ENCODE peak calls at places on chromosomes 12 and 14, in six cellular contexts. One of them, this sample, is unnamed.

GRCh38 chr12:131383741-131384543 is 326.9 kb upstream of the SFSWAP start:
- DNase-seq in COR-L47: no peak
- DNase-seq in NT2/D1: no peak
- DNase-seq in occipital lobe: no peak
- DNase-seq in HepG2: no peak
- DNase-seq in glutamatergic neuron: no peak
- DNase-seq in this sample: no peak

GRCh38 chr14:67429651-67430205 is 17.8 kb upstream of the PLEK2 start:
- DNase-seq in glutamatergic neuron: no peak
- DNase-seq in HepG2: no peak
- DNase-seq in NT2/D1: no peak
- DNase-seq in COR-L47: no peak
- DNase-seq in occipital lobe: no peak
- DNase-seq in this sample: no peak

GRCh38 chr12:108630481-108631207 is 3.0 kb downstream of the SELPLG start:
- DNase-seq in NT2/D1: no peak
- DNase-seq in occipital lobe: no peak
- DNase-seq in glutamatergic neuron: no peak
- DNase-seq in COR-L47: no peak
- DNase-seq in HepG2: no peak
- DNase-seq in this sample: no peak

GRCh38 chr12:63668028-63668799 is at the start of gene DPY19L2:
- DNase-seq in COR-L47: peak; percentile 93
- DNase-seq in NT2/D1: peak; percentile 43
- DNase-seq in HepG2: peak; percentile 1
- DNase-seq in occipital lobe: peak; percentile 74
- DNase-seq in glutamatergic neuron: peak; percentile 77
- DNase-seq in this sample: peak; percentile 43

GRCh38 chr12:101967506-101967905 is 90.1 kb downstream of the DRAM1 start:
- DNase-seq in NT2/D1: no peak
- DNase-seq in HepG2: no peak
- DNase-seq in occipital lobe: no peak
- DNase-seq in COR-L47: no peak
- DNase-seq in glutamatergic neuron: no peak
- DNase-seq in this sample: no peak

GRCh38 chr12:128338344-128338743 is 71.4 kb downstream of the TMEM132C start:
- DNase-seq in glutamatergic neuron: no peak
- DNase-seq in occipital lobe: no peak
- DNase-seq in HepG2: no peak
- DNase-seq in COR-L47: no peak
- DNase-seq in NT2/D1: no peak
- DNase-seq in this sample: no peak

GRCh38 chr12:97642906-97643305 is 180.3 kb downstream of the RMST start:
- DNase-seq in HepG2: no peak
- DNase-seq in glutamatergic neuron: no peak
- DNase-seq in occipital lobe: peak; percentile 3
- DNase-seq in COR-L47: peak; percentile 91
- DNase-seq in NT2/D1: no peak
- DNase-seq in this sample: peak; percentile 6

GRCh38 chr14:99650189-99650588 is 5.3 kb downstream of the HHIPL1 start:
- DNase-seq in glutamatergic neuron: no peak
- DNase-seq in NT2/D1: no peak
- DNase-seq in HepG2: no peak
- DNase-seq in COR-L47: no peak
- DNase-seq in occipital lobe: no peak
- DNase-seq in this sample: no peak

GRCh38 chr14:75295491-75296338 is 17.1 kb downstream of the FOS start:
- DNase-seq in NT2/D1: peak; percentile 72
- DNase-seq in HepG2: no peak
- DNase-seq in glutamatergic neuron: peak; percentile 89
- DNase-seq in occipital lobe: peak; percentile 45
- DNase-seq in COR-L47: peak; percentile 67
- DNase-seq in this sample: peak; percentile 69

GRCh38 chr12:7806863-7807487 is 17.8 kb downstream of the NANOG start:
- DNase-seq in NT2/D1: peak; percentile 98
- DNase-seq in COR-L47: no peak
- DNase-seq in glutamatergic neuron: peak; percentile 85
- DNase-seq in HepG2: peak; percentile 64
- DNase-seq in occipital lobe: no peak
- DNase-seq in this sample: peak; percentile 82

GRCh38 chr12:87439990-87440827 is 589.0 kb downstream of the C12orf50 start:
- DNase-seq in COR-L47: no peak
- DNase-seq in occipital lobe: no peak
- DNase-seq in HepG2: no peak
- DNase-seq in glutamatergic neuron: no peak
- DNase-seq in NT2/D1: no peak
- DNase-seq in this sample: no peak

GRCh38 chr14:73180385-73180805 is 44.1 kb downstream of the PSEN1 start:
- DNase-seq in glutamatergic neuron: no peak
- DNase-seq in NT2/D1: no peak
- DNase-seq in HepG2: peak; percentile 27
- DNase-seq in COR-L47: no peak
- DNase-seq in occipital lobe: no peak
- DNase-seq in this sample: peak; percentile 32

GRCh38 chr12:123997033-123997822 is 24.2 kb downstream of the ZNF664 start:
- DNase-seq in COR-L47: no peak
- DNase-seq in glutamatergic neuron: no peak
- DNase-seq in HepG2: no peak
- DNase-seq in occipital lobe: no peak
- DNase-seq in NT2/D1: no peak
- DNase-seq in this sample: no peak

GRCh38 chr12:131452444-131452860 is 258.4 kb upstream of the SFSWAP start:
- DNase-seq in glutamatergic neuron: no peak
- DNase-seq in NT2/D1: peak; percentile 65
- DNase-seq in occipital lobe: no peak
- DNase-seq in HepG2: peak; percentile 15
- DNase-seq in COR-L47: no peak
- DNase-seq in this sample: no peak

GRCh38 chr14:67785270-67786109 is 30.9 kb downstream of the ZFYVE26 start:
- DNase-seq in HepG2: no peak
- DNase-seq in occipital lobe: no peak
- DNase-seq in COR-L47: no peak
- DNase-seq in glutamatergic neuron: no peak
- DNase-seq in NT2/D1: no peak
- DNase-seq in this sample: no peak

GRCh38 chr14:103541944-103542544 is 13.0 kb downstream of the TRMT61A start:
- DNase-seq in HepG2: no peak
- DNase-seq in glutamatergic neuron: peak; percentile 56
- DNase-seq in COR-L47: no peak
- DNase-seq in occipital lobe: no peak
- DNase-seq in NT2/D1: no peak
- DNase-seq in this sample: no peak

GRCh38 chr12:131592972-131593371 is 117.9 kb upstream of the SFSWAP start:
- DNase-seq in glutamatergic neuron: peak; percentile 0
- DNase-seq in COR-L47: no peak
- DNase-seq in occipital lobe: no peak
- DNase-seq in NT2/D1: no peak
- DNase-seq in HepG2: no peak
- DNase-seq in this sample: no peak

GRCh38 chr12:93177208-93178153 is 200.2 kb upstream of the NUDT4 start:
- DNase-seq in NT2/D1: no peak
- DNase-seq in occipital lobe: no peak
- DNase-seq in HepG2: peak; percentile 30
- DNase-seq in COR-L47: no peak
- DNase-seq in glutamatergic neuron: no peak
- DNase-seq in this sample: no peak

GRCh38 chr14:68293404-68293803 is 473.8 kb downstream of the RAD51B start:
- DNase-seq in NT2/D1: no peak
- DNase-seq in COR-L47: no peak
- DNase-seq in HepG2: no peak
- DNase-seq in glutamatergic neuron: no peak
- DNase-seq in occipital lobe: no peak
- DNase-seq in this sample: no peak

GRCh38 chr12:89470741-89471504 is 53.7 kb downstream of the GALNT4 start:
- DNase-seq in COR-L47: peak; percentile 45
- DNase-seq in glutamatergic neuron: no peak
- DNase-seq in NT2/D1: no peak
- DNase-seq in occipital lobe: no peak
- DNase-seq in HepG2: peak; percentile 58
- DNase-seq in this sample: peak; percentile 46

GRCh38 chr12:108340037-108340436 is 926 bp upstream of the CMKLR1 start:
- DNase-seq in COR-L47: no peak
- DNase-seq in HepG2: no peak
- DNase-seq in occipital lobe: no peak
- DNase-seq in NT2/D1: no peak
- DNase-seq in glutamatergic neuron: no peak
- DNase-seq in this sample: no peak

GRCh38 chr14:105150368-105151111 is 18.0 kb downstream of the JAG2 start:
- DNase-seq in HepG2: no peak
- DNase-seq in NT2/D1: no peak
- DNase-seq in glutamatergic neuron: peak; percentile 15
- DNase-seq in COR-L47: no peak
- DNase-seq in occipital lobe: no peak
- DNase-seq in this sample: no peak

GRCh38 chr12:56725723-56726102 is 614 bp upstream of the NACA start:
- DNase-seq in occipital lobe: no peak
- DNase-seq in NT2/D1: no peak
- DNase-seq in HepG2: no peak
- DNase-seq in COR-L47: no peak
- DNase-seq in glutamatergic neuron: no peak
- DNase-seq in this sample: no peak

GRCh38 chr12:52277486-52278245 is 3.2 kb downstream of the KRT86 start:
- DNase-seq in NT2/D1: no peak
- DNase-seq in HepG2: no peak
- DNase-seq in COR-L47: no peak
- DNase-seq in glutamatergic neuron: no peak
- DNase-seq in occipital lobe: no peak
- DNase-seq in this sample: no peak

GRCh38 chr14:39423793-39424192 is 8.4 kb downstream of the FBXO33 start:
- DNase-seq in NT2/D1: no peak
- DNase-seq in HepG2: no peak
- DNase-seq in occipital lobe: no peak
- DNase-seq in COR-L47: no peak
- DNase-seq in glutamatergic neuron: no peak
- DNase-seq in this sample: no peak

GRCh38 chr12:104748356-104748755 is 209.7 kb downstream of the SLC41A2 start:
- DNase-seq in COR-L47: no peak
- DNase-seq in occipital lobe: no peak
- DNase-seq in glutamatergic neuron: no peak
- DNase-seq in HepG2: no peak
- DNase-seq in NT2/D1: no peak
- DNase-seq in this sample: no peak

GRCh38 chr14:53916239-53916638 is 40.4 kb downstream of the BMP4 start:
- DNase-seq in NT2/D1: no peak
- DNase-seq in HepG2: peak; percentile 36
- DNase-seq in glutamatergic neuron: no peak
- DNase-seq in COR-L47: no peak
- DNase-seq in occipital lobe: no peak
- DNase-seq in this sample: no peak

GRCh38 chr14:48936352-48936751 is 649.8 kb downstream of the RPS29 start:
- DNase-seq in COR-L47: no peak
- DNase-seq in HepG2: no peak
- DNase-seq in occipital lobe: peak; percentile 25
- DNase-seq in NT2/D1: no peak
- DNase-seq in glutamatergic neuron: no peak
- DNase-seq in this sample: peak; percentile 11